ENCODE peak calls at places on chromosomes 7 and 10, in six cellular contexts. One of them, this sample, is unnamed.

GRCh38 chr7:124202546-124202945 is 169.7 kb upstream of the TMEM229A start:
- DNase-seq in CD8-positive, alpha-beta T cell: no peak
- DNase-seq in endodermal cell: peak; percentile 47
- DNase-seq in stomach: no peak
- DNase-seq in PC-9: no peak
- DNase-seq in kidney: no peak
- DNase-seq in this sample: no peak

GRCh38 chr10:109328001-109328400 is 595.3 kb downstream of the XPNPEP1 start:
- DNase-seq in CD8-positive, alpha-beta T cell: no peak
- DNase-seq in PC-9: no peak
- DNase-seq in stomach: no peak
- DNase-seq in endodermal cell: no peak
- DNase-seq in kidney: no peak
- DNase-seq in this sample: no peak

GRCh38 chr10:12660812-12661211 is 311.5 kb downstream of the CAMK1D start:
- DNase-seq in kidney: no peak
- DNase-seq in CD8-positive, alpha-beta T cell: no peak
- DNase-seq in endodermal cell: no peak
- DNase-seq in PC-9: no peak
- DNase-seq in stomach: no peak
- DNase-seq in this sample: no peak

GRCh38 chr7:151793991-151794507 is 82.9 kb downstream of the PRKAG2 start:
- DNase-seq in CD8-positive, alpha-beta T cell: no peak
- DNase-seq in stomach: no peak
- DNase-seq in endodermal cell: no peak
- DNase-seq in kidney: peak; percentile 66
- DNase-seq in PC-9: no peak
- DNase-seq in this sample: no peak

GRCh38 chr10:126201603-126202002 is 186.7 kb downstream of the ADAM12 start:
- DNase-seq in endodermal cell: no peak
- DNase-seq in PC-9: no peak
- DNase-seq in stomach: no peak
- DNase-seq in kidney: no peak
- DNase-seq in CD8-positive, alpha-beta T cell: no peak
- DNase-seq in this sample: no peak

GRCh38 chr7:46152671-46153070 is 231.6 kb upstream of the IGFBP3 start:
- DNase-seq in stomach: no peak
- DNase-seq in endodermal cell: peak; percentile 43
- DNase-seq in PC-9: peak; percentile 56
- DNase-seq in kidney: no peak
- DNase-seq in CD8-positive, alpha-beta T cell: no peak
- DNase-seq in this sample: no peak

GRCh38 chr7:154503962-154504550 is 451.9 kb downstream of the DPP6 start:
- DNase-seq in PC-9: peak; percentile 47
- DNase-seq in kidney: no peak
- DNase-seq in stomach: no peak
- DNase-seq in endodermal cell: no peak
- DNase-seq in CD8-positive, alpha-beta T cell: no peak
- DNase-seq in this sample: no peak

GRCh38 chr7:77498659-77499379 is 38.3 kb upstream of the PTPN12 start:
- DNase-seq in CD8-positive, alpha-beta T cell: no peak
- DNase-seq in PC-9: no peak
- DNase-seq in endodermal cell: no peak
- DNase-seq in kidney: no peak
- DNase-seq in stomach: no peak
- DNase-seq in this sample: no peak

GRCh38 chr10:86344281-86344680 is 22.3 kb downstream of the GRID1 start:
- DNase-seq in endodermal cell: no peak
- DNase-seq in kidney: peak; percentile 24
- DNase-seq in CD8-positive, alpha-beta T cell: no peak
- DNase-seq in stomach: no peak
- DNase-seq in PC-9: no peak
- DNase-seq in this sample: no peak

GRCh38 chr7:71131753-71132520 is at the start of gene GALNT17:
- DNase-seq in endodermal cell: no peak
- DNase-seq in PC-9: no peak
- DNase-seq in kidney: peak; percentile 74
- DNase-seq in CD8-positive, alpha-beta T cell: no peak
- DNase-seq in stomach: no peak
- DNase-seq in this sample: no peak

GRCh38 chr10:94279835-94280709 is 82.7 kb downstream of the NOC3L start:
- DNase-seq in kidney: no peak
- DNase-seq in PC-9: no peak
- DNase-seq in endodermal cell: peak; percentile 90
- DNase-seq in CD8-positive, alpha-beta T cell: peak; percentile 25
- DNase-seq in stomach: peak; percentile 32
- DNase-seq in this sample: peak; percentile 22

GRCh38 chr10:96971324-96971723 is 139.2 kb downstream of the LCOR start:
- DNase-seq in CD8-positive, alpha-beta T cell: no peak
- DNase-seq in stomach: no peak
- DNase-seq in endodermal cell: no peak
- DNase-seq in kidney: no peak
- DNase-seq in PC-9: no peak
- DNase-seq in this sample: no peak

DNA sequence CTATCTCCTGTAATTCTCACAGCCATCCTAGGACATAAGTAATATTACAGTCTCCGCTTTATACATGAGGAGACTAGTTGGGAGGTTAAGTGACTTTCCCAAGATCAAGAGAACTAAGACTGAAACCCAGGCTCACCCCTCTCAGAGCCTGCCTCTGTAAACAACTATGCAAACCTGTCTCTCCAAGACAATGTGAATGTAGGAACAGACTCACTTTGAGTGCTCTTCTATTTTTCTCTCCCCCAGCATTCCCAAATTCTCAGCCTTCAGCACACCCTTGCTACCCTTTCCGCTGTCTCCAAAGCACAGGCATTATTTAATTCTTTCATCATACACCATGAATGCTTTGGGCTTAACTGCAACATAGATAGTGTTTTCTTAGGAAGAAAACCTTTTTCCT is 13.6 kb downstream of the ACTA2 start:
- DNase-seq in PC-9: no peak
- DNase-seq in stomach: no peak
- DNase-seq in kidney: no peak
- DNase-seq in endodermal cell: no peak
- DNase-seq in CD8-positive, alpha-beta T cell: no peak
- DNase-seq in this sample: no peak
- H3K36me3 ChIP-seq in PC-9: no peaks in the 10 kb centered on the region
- H3K36me3 ChIP-seq in stomach: peaks cover 88% of the 10 kb centered on the region
- H3K36me3 ChIP-seq in kidney: peaks cover 7% of the 10 kb centered on the region
- H3K36me3 ChIP-seq in endodermal cell: no peaks in the 10 kb centered on the region
- H3K36me3 ChIP-seq in CD8-positive, alpha-beta T cell: no peaks in the 10 kb centered on the region
- H3K36me3 ChIP-seq in this sample: no peaks in the 10 kb centered on the region

GRCh38 chr7:5599543-5600200 is 176.0 kb upstream of the TNRC18 start:
- DNase-seq in CD8-positive, alpha-beta T cell: no peak
- DNase-seq in PC-9: no peak
- DNase-seq in endodermal cell: no peak
- DNase-seq in stomach: no peak
- DNase-seq in kidney: no peak
- DNase-seq in this sample: no peak

GRCh38 chr7:5596896-5597246 is 173.2 kb upstream of the TNRC18 start:
- DNase-seq in kidney: no peak
- DNase-seq in endodermal cell: no peak
- DNase-seq in CD8-positive, alpha-beta T cell: no peak
- DNase-seq in PC-9: no peak
- DNase-seq in stomach: no peak
- DNase-seq in this sample: no peak

GRCh38 chr7:5597772-5598171 is 174.1 kb upstream of the TNRC18 start:
- DNase-seq in stomach: no peak
- DNase-seq in CD8-positive, alpha-beta T cell: no peak
- DNase-seq in PC-9: no peak
- DNase-seq in kidney: no peak
- DNase-seq in endodermal cell: no peak
- DNase-seq in this sample: no peak

GRCh38 chr7:5598769-5599371 is 175.2 kb upstream of the TNRC18 start:
- DNase-seq in kidney: no peak
- DNase-seq in PC-9: no peak
- DNase-seq in stomach: no peak
- DNase-seq in CD8-positive, alpha-beta T cell: no peak
- DNase-seq in endodermal cell: peak; percentile 75
- DNase-seq in this sample: no peak

DNA sequence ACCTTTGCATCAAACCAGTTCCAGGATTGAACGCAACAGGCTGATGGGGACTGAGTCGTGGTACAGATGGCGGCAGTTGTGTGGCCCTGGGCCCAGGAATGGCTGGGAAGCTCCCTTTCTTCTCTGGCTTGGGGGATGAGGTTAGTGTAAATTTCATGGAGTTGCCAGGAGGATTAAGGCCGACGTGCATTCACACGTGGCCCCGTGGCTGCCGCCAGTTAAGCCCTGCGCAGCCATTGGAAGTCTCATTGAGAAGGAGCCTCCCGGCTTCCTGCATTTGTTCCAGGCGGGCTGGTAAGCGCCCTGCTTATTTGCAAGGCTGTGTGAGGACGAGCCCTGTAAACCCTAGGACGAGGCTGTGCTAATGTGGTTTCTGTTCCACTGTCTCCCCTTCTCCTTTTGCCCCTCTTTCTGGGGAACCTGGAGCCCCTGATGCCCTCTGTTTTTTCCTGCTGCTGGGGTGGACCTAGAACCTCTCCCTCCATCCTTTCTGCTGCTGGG is 174.7 kb upstream of the TNRC18 start:
- DNase-seq in PC-9: no peak
- DNase-seq in kidney: no peak
- DNase-seq in CD8-positive, alpha-beta T cell: no peak
- DNase-seq in endodermal cell: no peak
- DNase-seq in stomach: no peak
- DNase-seq in this sample: no peak
- H3K4me1 ChIP-seq in PC-9: peaks cover 42% of the 10 kb centered on the region
- H3K4me1 ChIP-seq in kidney: no peaks in the 10 kb centered on the region
- H3K4me1 ChIP-seq in CD8-positive, alpha-beta T cell: peaks cover 27% of the 10 kb centered on the region
- H3K4me1 ChIP-seq in endodermal cell: peaks cover 13% of the 10 kb centered on the region
- H3K4me1 ChIP-seq in stomach: peaks cover 55% of the 10 kb centered on the region
- H3K4me1 ChIP-seq in this sample: peaks cover 33% of the 10 kb centered on the region

GRCh38 chr7:30057741-30058140 is 29.5 kb downstream of the PLEKHA8 start:
- DNase-seq in stomach: no peak
- DNase-seq in kidney: no peak
- DNase-seq in CD8-positive, alpha-beta T cell: no peak
- DNase-seq in PC-9: peak; percentile 57
- DNase-seq in endodermal cell: no peak
- DNase-seq in this sample: no peak

GRCh38 chr7:30048582-30048981 is 20.4 kb downstream of the PLEKHA8 start:
- DNase-seq in PC-9: no peak
- DNase-seq in stomach: no peak
- DNase-seq in CD8-positive, alpha-beta T cell: no peak
- DNase-seq in kidney: no peak
- DNase-seq in endodermal cell: no peak
- DNase-seq in this sample: no peak

GRCh38 chr7:30049173-30049572 is 21.0 kb downstream of the PLEKHA8 start:
- DNase-seq in PC-9: no peak
- DNase-seq in CD8-positive, alpha-beta T cell: no peak
- DNase-seq in endodermal cell: no peak
- DNase-seq in kidney: no peak
- DNase-seq in stomach: no peak
- DNase-seq in this sample: no peak

GRCh38 chr7:30047124-30047523 is 18.9 kb downstream of the PLEKHA8 start:
- DNase-seq in endodermal cell: no peak
- DNase-seq in stomach: no peak
- DNase-seq in CD8-positive, alpha-beta T cell: no peak
- DNase-seq in PC-9: no peak
- DNase-seq in kidney: no peak
- DNase-seq in this sample: no peak

GRCh38 chr7:30053068-30053467 is 24.9 kb downstream of the PLEKHA8 start:
- DNase-seq in kidney: no peak
- DNase-seq in endodermal cell: no peak
- DNase-seq in CD8-positive, alpha-beta T cell: no peak
- DNase-seq in PC-9: no peak
- DNase-seq in stomach: no peak
- DNase-seq in this sample: no peak
- H3K36me3 ChIP-seq in kidney: peaks cover 14% of the 10 kb centered on the region
- H3K36me3 ChIP-seq in endodermal cell: peaks cover 82% of the 10 kb centered on the region
- H3K36me3 ChIP-seq in CD8-positive, alpha-beta T cell: peaks cover 3% of the 10 kb centered on the region
- H3K36me3 ChIP-seq in PC-9: peaks cover 26% of the 10 kb centered on the region
- H3K36me3 ChIP-seq in stomach: peaks cover 76% of the 10 kb centered on the region
- H3K36me3 ChIP-seq in this sample: peaks cover 4% of the 10 kb centered on the region

GRCh38 chr10:4280481-4281206 is 495.6 kb upstream of the KLF6 start:
- DNase-seq in kidney: no peak
- DNase-seq in endodermal cell: no peak
- DNase-seq in PC-9: peak; percentile 75
- DNase-seq in stomach: no peak
- DNase-seq in CD8-positive, alpha-beta T cell: no peak
- DNase-seq in this sample: no peak

GRCh38 chr10:4282496-4282895 is 497.5 kb upstream of the KLF6 start:
- DNase-seq in CD8-positive, alpha-beta T cell: no peak
- DNase-seq in kidney: no peak
- DNase-seq in PC-9: no peak
- DNase-seq in endodermal cell: no peak
- DNase-seq in stomach: no peak
- DNase-seq in this sample: no peak

GRCh38 chr10:4285121-4285520 is 500.1 kb upstream of the KLF6 start:
- DNase-seq in PC-9: no peak
- DNase-seq in endodermal cell: no peak
- DNase-seq in kidney: no peak
- DNase-seq in stomach: no peak
- DNase-seq in CD8-positive, alpha-beta T cell: no peak
- DNase-seq in this sample: no peak

GRCh38 chr10:4281207-4281825 is 496.3 kb upstream of the KLF6 start:
- DNase-seq in PC-9: no peak
- DNase-seq in stomach: no peak
- DNase-seq in kidney: no peak
- DNase-seq in endodermal cell: no peak
- DNase-seq in CD8-positive, alpha-beta T cell: no peak
- DNase-seq in this sample: no peak

DNA sequence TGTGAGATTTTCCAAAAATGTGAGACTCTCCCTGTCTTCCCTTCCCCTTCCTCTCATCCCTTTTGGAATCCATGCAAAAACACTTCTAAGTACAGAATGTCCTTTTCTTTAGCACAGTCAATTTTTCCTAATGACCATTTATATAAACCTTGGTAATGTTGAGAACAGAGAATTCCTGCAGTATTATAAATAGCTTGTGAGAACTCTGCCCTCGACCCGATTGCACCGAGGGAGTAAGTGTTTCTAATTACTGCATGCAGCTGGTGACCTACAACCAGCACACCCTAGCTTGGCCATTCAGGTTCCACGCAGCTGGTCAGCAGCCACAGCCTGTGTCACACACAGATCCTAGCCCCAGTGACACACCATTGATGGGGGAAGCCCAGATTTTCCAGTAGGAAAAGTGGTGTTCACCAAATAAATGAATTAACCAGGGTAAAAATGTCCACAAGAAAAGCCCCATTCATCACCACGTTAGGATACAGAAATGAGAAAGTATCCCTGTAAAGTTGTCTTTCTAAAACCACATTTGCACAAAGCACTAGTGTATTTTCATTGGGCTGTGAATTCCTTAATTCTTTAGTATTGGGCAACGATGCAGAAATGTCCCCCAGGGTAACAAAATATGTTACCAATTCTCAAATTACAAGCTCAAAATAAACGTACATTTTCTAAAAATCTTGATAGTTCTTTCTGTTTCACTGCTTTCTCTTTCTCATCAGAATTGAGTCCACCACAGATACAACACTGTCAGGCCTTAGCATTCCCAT is 499.0 kb upstream of the KLF6 start:
- DNase-seq in endodermal cell: no peak
- DNase-seq in stomach: peak; percentile 37
- DNase-seq in kidney: peak; percentile 90
- DNase-seq in PC-9: no peak
- DNase-seq in CD8-positive, alpha-beta T cell: no peak
- DNase-seq in this sample: no peak
- H3K4me1 ChIP-seq in endodermal cell: peaks cover 3% of the 10 kb centered on the region
- H3K4me1 ChIP-seq in stomach: peaks cover 40% of the 10 kb centered on the region
- H3K4me1 ChIP-seq in kidney: no peaks in the 10 kb centered on the region
- H3K4me1 ChIP-seq in PC-9: peaks cover 23% of the 10 kb centered on the region
- H3K4me1 ChIP-seq in CD8-positive, alpha-beta T cell: no peaks in the 10 kb centered on the region
- H3K4me1 ChIP-seq in this sample: no peaks in the 10 kb centered on the region